ENCODE peak calls at places on chromosomes 2 and 18, in six cellular contexts. Q is endodermal cell, I is right cardiac atrium, G is uterus, O is H7, V is HCT116. B is an unnamed sample.

GRCh38 chr2:54208364-54209240 is 47.4 kb downstream of the TSPYL6 start:
- DNase-seq in Q (no peak), I (no peak), G (no peak), O (no peak), V (no peak), B (no peak)

GRCh38 chr2:71927757-71928715 is 219.6 kb downstream of the CYP26B1 start:
- DNase-seq in Q (peak), I (peak), G (no peak), O (peak), V (no peak), B (no peak)

GRCh38 chr2:216260629-216261028 is 111.7 kb downstream of the MARCHF4 start:
- DNase-seq in Q (no peak), I (no peak), G (no peak), O (no peak), V (no peak), B (no peak)

GRCh38 chr2:174048238-174048637 is 83.1 kb upstream of the SP3 start:
- DNase-seq in Q (no peak), I (no peak), G (no peak), O (peak), V (no peak), B (no peak)

GRCh38 chr2:98127229-98127989 is 40.4 kb downstream of the VWA3B start:
- DNase-seq in Q (no peak), I (peak), G (no peak), O (no peak), V (no peak), B (no peak)

GRCh38 chr2:158999458-158999857 is 31.0 kb downstream of the TANC1 start:
- DNase-seq in Q (no peak), I (no peak), G (no peak), O (no peak), V (no peak), B (no peak)

GRCh38 chr2:58973831-58974281 is 732.7 kb upstream of the FANCL start:
- DNase-seq in Q (peak), I (peak), G (no peak), O (peak), V (no peak), B (peak)

GRCh38 chr2:233764264-233764663 is 4.2 kb downstream of the UGT1A1 start:
- DNase-seq in Q (no peak), I (no peak), G (no peak), O (no peak), V (no peak), B (no peak)

GRCh38 chr2:20551231-20551944 is 99.5 kb downstream of the HS1BP3 start:
- DNase-seq in Q (no peak), I (peak), G (no peak), O (no peak), V (no peak), B (no peak)

GRCh38 chr18:50866765-50867164 is 12.2 kb upstream of the ME2 start:
- DNase-seq in Q (no peak), I (no peak), G (no peak), O (no peak), V (no peak), B (no peak)

GRCh38 chr2:176902454-176902853 is 310.1 kb upstream of the HNRNPA3 start:
- DNase-seq in Q (no peak), I (no peak), G (no peak), O (no peak), V (no peak), B (no peak)

GRCh38 chr2:211086049-211086448 is 529.6 kb downstream of the CPS1 start:
- DNase-seq in Q (no peak), I (no peak), G (no peak), O (no peak), V (no peak), B (no peak)

GRCh38 chr2:75311993-75312392 is 112.7 kb upstream of the TACR1 start:
- DNase-seq in Q (peak), I (no peak), G (no peak), O (peak), V (peak), B (no peak)

GRCh38 chr2:69490486-69490885 is 53.3 kb upstream of the NFU1 start:
- DNase-seq in Q (no peak), I (no peak), G (no peak), O (no peak), V (no peak), B (no peak)

GRCh38 chr18:7524786-7525185 is 42.3 kb upstream of the PTPRM start:
- DNase-seq in Q (no peak), I (no peak), G (peak), O (no peak), V (no peak), B (no peak)

GRCh38 chr2:25306767-25307368 is 34.9 kb downstream of the DNMT3A start:
- DNase-seq in Q (no peak), I (peak), G (no peak), O (no peak), V (no peak), B (no peak)

GRCh38 chr2:63052411-63053234 is 2.0 kb downstream of the OTX1 start:
- DNase-seq in Q (peak), I (no peak), G (no peak), O (peak), V (no peak), B (no peak)

GRCh38 chr2:119553687-119554344 is 9.6 kb downstream of the CFAP221 start:
- DNase-seq in Q (no peak), I (no peak), G (no peak), O (no peak), V (no peak), B (no peak)

GRCh38 chr18:49754866-49755265 is 58.5 kb downstream of the ACAA2 start:
- DNase-seq in Q (no peak), I (no peak), G (no peak), O (no peak), V (no peak), B (no peak)

GRCh38 chr2:172564376-172564775 is 8.5 kb downstream of the PDK1 start:
- DNase-seq in Q (no peak), I (no peak), G (no peak), O (no peak), V (no peak), B (no peak)

GRCh38 chr2:650343-651310 is 26.6 kb downstream of the TMEM18 start:
- DNase-seq in Q (no peak), I (no peak), G (no peak), O (no peak), V (no peak), B (no peak)

GRCh38 chr18:49618741-49619392 is 57.0 kb downstream of the LIPG start:
- DNase-seq in Q (peak), I (no peak), G (no peak), O (no peak), V (no peak), B (peak)

GRCh38 chr2:113157897-113158753 is 15.6 kb upstream of the PSD4 start:
- DNase-seq in Q (no peak), I (no peak), G (no peak), O (no peak), V (no peak), B (no peak)

GRCh38 chr2:128381001-128381938 is 62.6 kb upstream of the HS6ST1 start:
- DNase-seq in Q (peak), I (peak), G (peak), O (peak), V (no peak), B (peak)

GRCh38 chr2:191703079-191703725 is 25.3 kb downstream of the NABP1 start:
- DNase-seq in Q (no peak), I (no peak), G (no peak), O (no peak), V (no peak), B (no peak)

GRCh38 chr18:23966909-23967308 is 47.6 kb upstream of the TTC39C start:
- DNase-seq in Q (no peak), I (no peak), G (no peak), O (no peak), V (no peak), B (no peak)

GRCh38 chr2:190880374-190881073 is at the start of gene GLS:
- DNase-seq in Q (peak), I (peak), G (peak), O (peak), V (peak), B (peak)

GRCh38 chr2:212686285-212686895 is 147.8 kb upstream of the ERBB4 start:
- DNase-seq in Q (peak), I (peak), G (peak), O (peak), V (peak), B (peak)

GRCh38 chr18:39209173-39209572 is 1643.6 kb upstream of the CELF4 start:
- DNase-seq in Q (no peak), I (no peak), G (no peak), O (no peak), V (no peak), B (no peak)

GRCh38 chr2:144567745-144568144 is 47.8 kb upstream of the ZEB2 start:
- DNase-seq in Q (peak), I (no peak), G (no peak), O (peak), V (no peak), B (peak)

GRCh38 chr2:218402491-218402901 is 2.8 kb downstream of the CTDSP1 start:
- DNase-seq in Q (no peak), I (peak), G (no peak), O (peak), V (no peak), B (no peak)

GRCh38 chr2:224927671-224928173 is 114.5 kb downstream of the DOCK10 start:
- DNase-seq in Q (no peak), I (no peak), G (no peak), O (no peak), V (no peak), B (no peak)

GRCh38 chr2:136136921-136137320 is 19.0 kb upstream of the CXCR4 start:
- DNase-seq in Q (peak), I (no peak), G (no peak), O (no peak), V (peak), B (no peak)

GRCh38 chr18:79203017-79203605 is 133.9 kb downstream of the ATP9B start:
- DNase-seq in Q (no peak), I (no peak), G (no peak), O (no peak), V (peak), B (no peak)

GRCh38 chr2:3172265-3172935 is 205.2 kb downstream of the EIPR1 start:
- DNase-seq in Q (no peak), I (no peak), G (no peak), O (no peak), V (no peak), B (no peak)

GRCh38 chr18:41992066-41992465 is 37.0 kb downstream of the PIK3C3 start:
- DNase-seq in Q (no peak), I (no peak), G (no peak), O (no peak), V (no peak), B (no peak)

GRCh38 chr18:13269599-13270011 is 51.0 kb downstream of the LDLRAD4 start:
- DNase-seq in Q (no peak), I (peak), G (peak), O (no peak), V (no peak), B (no peak)
- H3K4me3 ChIP-seq in Q (no peak), I (no peak), G (no peak), O (no peak), V (no peak), B (no peak)

GRCh38 chr2:106867231-106867943 is 18.6 kb downstream of the ST6GAL2 start:
- DNase-seq in Q (no peak), I (no peak), G (no peak), O (no peak), V (no peak), B (no peak)

GRCh38 chr2:106868199-106868598 is 17.8 kb downstream of the ST6GAL2 start:
- DNase-seq in Q (peak), I (no peak), G (no peak), O (no peak), V (no peak), B (no peak)

GRCh38 chr2:106863387-106863786 is 22.6 kb downstream of the ST6GAL2 start:
- DNase-seq in Q (peak), I (no peak), G (no peak), O (no peak), V (no peak), B (no peak)

GRCh38 chr2:106866636-106867035 is 19.3 kb downstream of the ST6GAL2 start:
- DNase-seq in Q (no peak), I (no peak), G (no peak), O (no peak), V (no peak), B (no peak)

DNA sequence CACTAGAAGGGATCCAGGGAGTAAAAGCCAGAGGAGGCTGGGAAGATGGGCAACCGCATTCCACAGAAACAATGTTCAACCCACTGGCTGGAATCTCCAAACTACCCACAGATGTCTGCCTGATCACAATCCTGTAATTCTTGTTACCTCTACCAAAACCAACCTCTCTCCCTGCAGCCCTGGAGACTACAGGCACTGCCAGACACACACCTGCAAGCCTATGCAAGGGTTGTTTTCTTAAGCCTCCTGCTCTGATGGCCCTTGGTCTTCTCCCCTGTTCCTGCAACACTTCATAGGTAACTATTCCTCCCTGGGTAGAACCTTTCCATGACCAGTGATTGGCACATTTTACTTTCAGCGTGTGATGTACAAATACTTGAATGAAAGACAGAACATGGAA is 21.9 kb downstream of the ST6GAL2 start:
- DNase-seq in Q (no peak), I (no peak), G (no peak), O (no peak), V (no peak), B (no peak)
- H3K4me3 ChIP-seq in Q (no peak), I (no peak), G (no peak), O (no peak), V (no peak), B (no peak)

DNA sequence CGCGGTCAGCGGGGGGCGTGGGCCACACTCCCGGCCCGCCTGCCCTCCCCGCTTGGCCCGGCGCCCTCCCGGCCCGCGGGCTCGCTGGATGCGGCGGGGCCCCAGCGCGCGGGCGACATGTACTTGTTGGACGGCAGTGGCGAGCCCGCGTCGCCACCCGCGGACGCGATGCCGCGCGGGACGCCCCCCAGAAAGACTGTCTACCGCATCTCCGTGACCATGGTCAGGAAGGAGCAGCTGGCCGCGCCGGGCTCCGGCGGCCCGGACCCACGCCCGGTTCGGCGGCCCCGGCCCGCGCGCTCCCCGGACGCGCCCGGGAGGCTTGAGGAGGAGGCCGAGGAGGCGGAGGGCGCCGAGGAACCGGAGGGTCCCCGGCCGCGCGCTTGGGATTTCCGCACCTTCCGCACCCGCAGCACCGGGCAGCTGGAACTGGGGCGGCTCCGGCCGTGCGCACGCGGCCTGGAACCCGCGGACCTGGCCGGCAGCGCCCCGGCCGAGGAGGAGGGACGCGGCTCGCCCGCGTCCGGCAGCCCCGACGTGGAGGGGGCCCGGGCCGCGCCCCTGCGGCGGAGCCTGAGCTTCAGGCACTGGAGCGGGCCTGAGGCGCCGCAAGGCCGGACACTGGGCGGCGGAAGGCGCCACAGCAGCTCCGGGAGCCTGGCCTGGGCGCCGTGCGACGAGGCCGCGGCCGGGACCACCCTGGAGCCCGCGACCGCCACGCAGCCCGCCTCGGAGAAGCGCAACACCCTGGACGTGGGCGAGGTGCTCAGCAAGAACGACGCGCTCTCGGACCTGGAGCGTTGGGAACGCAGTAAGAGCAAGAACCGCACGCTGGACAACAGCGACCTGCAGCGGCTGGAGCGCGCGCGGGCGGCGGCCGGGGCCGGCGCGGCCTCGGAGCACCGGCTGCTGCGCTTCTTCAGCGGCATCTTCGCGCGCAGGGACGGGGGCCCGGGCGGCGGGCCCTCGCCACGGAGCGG is 176.4 kb downstream of the AGAP1 start:
- DNase-seq in Q (peak), I (peak), G (peak), O (peak), V (no peak), B (no peak)
- H3K4me3 ChIP-seq in Q (peak), I (peak), G (peak), O (peak), V (peak), B (peak)

DNA sequence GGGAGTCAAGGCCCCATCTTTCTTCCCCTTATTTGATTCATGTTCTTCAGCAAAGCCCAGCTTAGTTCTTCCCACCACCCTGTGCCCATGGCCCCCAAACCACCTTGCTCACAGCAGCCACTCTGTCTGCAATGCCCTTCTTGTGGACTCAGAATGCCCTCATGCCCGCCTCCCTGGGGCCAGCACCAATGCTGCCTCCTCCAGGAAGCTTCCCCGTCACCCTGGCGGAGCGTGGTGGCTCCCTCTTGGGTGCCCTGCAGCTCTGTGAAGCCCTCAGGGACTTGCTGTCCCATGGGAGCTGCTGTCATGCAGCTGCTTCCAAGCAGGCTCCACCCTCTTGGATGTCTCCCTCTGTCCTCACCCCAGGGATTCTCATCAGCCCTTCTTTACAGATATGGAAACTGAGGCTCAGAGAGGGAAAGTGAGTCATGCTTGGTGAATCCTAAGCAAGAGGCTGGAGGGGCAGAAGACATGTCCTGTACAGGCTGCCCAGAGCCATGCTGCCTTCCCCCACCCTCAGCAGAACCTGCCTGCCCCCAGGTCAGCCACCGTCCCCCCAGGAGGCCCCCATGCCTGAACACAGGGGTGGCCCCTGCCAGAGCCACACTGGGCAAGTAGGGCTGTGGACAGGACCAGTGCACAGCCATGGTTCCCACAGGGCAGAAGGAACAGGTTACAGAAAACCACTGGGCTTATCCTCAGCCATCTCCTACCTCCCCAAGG is 11.8 kb upstream of the DUSP2 start:
- DNase-seq in Q (peak), I (no peak), G (peak), O (peak), V (no peak), B (no peak)
- H3K4me3 ChIP-seq in Q (no peak), I (no peak), G (no peak), O (no peak), V (no peak), B (no peak)

DNA sequence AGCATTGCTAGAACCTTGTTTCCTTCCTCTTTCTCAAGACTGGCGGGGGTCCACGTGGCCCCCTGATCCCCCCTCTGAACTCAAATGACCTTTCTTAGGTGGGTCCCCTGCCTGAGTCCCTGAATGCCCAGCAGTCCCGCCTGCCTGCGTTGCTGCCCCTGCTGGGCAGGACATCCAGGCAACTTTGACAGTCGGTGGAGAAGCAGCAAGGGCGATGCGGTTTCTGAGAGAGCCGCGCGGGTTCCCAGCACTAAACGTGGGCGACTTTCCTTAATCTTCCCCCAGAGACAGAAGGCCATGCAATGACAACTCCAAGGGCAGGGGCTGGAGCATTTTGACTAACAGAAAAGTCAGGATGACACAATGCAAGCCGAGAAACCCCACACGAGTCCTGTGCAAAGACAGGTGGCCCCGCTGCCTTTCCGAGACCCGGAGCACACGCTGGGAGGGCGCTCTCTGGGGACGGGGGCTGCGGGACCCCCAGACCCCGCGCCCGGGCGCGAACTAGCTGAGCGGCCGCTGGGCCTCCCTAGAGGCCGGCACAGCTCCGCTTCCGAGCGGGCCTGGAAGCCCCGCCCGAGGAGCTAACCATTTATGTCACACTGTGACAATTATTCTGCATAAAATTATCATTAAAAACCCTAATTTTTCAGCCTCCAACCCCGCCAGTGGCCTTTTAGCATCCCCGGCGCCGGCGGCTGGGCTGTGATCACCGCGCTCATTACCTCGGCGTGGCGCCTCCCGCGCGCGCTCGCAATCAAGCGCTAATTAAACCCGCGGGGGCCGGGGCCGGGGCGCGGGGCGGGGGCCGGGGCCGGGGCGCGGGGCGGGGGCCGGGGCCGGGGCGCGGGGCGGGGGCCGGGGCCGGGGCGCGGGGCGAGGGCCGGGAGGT is 27.4 kb downstream of the ASB18 start:
- DNase-seq in Q (peak), I (no peak), G (no peak), O (peak), V (no peak), B (no peak)
- H3K4me3 ChIP-seq in Q (peak), I (peak), G (no peak), O (peak), V (no peak), B (no peak)

GRCh38 chr18:69401475-69402218 is 959 bp downstream of the DOK6 start:
- DNase-seq in Q (peak), I (peak), G (no peak), O (peak), V (no peak), B (no peak)

GRCh38 chr18:69397096-69397495 is 3.6 kb upstream of the DOK6 start:
- DNase-seq in Q (peak), I (no peak), G (no peak), O (peak), V (peak), B (no peak)

GRCh38 chr18:69400253-69400975 is at the start of gene DOK6:
- DNase-seq in Q (peak), I (peak), G (peak), O (peak), V (no peak), B (peak)

GRCh38 chr18:69400976-69401474 is 337 bp downstream of the DOK6 start:
- DNase-seq in Q (peak), I (peak), G (no peak), O (peak), V (no peak), B (no peak)

GRCh38 chr18:69399253-69399652 is 1.4 kb upstream of the DOK6 start:
- DNase-seq in Q (peak), I (no peak), G (no peak), O (peak), V (no peak), B (no peak)
- H3K4me3 ChIP-seq in Q (no peak), I (peak), G (no peak), O (no peak), V (no peak), B (no peak)